ENCODE peak calls at places on chromosomes 2 and 18, in five cellular contexts. F is AG09309; U is stimulated activated CD8-positive, alpha-beta memory T cell treated with anti-CD3 and anti-CD28 coated beads, Interleukin-2, amount 100 ng/mL, for 1 hour; G is iris pigment epithelial cell; B is kidney glomerular epithelial cell. Z is an unnamed sample.

GRCh38 chr2:205261631-205262030 is 420.7 kb upstream of the NRP2 start:
- DNase-seq in F (peak; percentile 80), U (no peak), G (no peak), B (no peak), Z (no peak)

GRCh38 chr2:196230051-196230450 is 58.7 kb upstream of the STK17B start:
- DNase-seq in F (no peak), U (no peak), G (no peak), B (no peak), Z (no peak)

GRCh38 chr2:197311521-197312033 is 997 bp upstream of the ANKRD44 start:
- DNase-seq in F (no peak), U (no peak), G (peak; percentile 17), B (no peak), Z (peak; percentile 56)

GRCh38 chr2:205041472-205042130 is 496.3 kb downstream of the PARD3B start:
- DNase-seq in F (no peak), U (no peak), G (no peak), B (no peak), Z (no peak)

GRCh38 chr2:72991980-72992733 is 74.8 kb downstream of the EMX1 start:
- DNase-seq in F (no peak), U (no peak), G (no peak), B (no peak), Z (no peak)

GRCh38 chr2:29033172-29033571 is 41.2 kb downstream of the PCARE start:
- DNase-seq in F (peak; percentile 10), U (no peak), G (peak; percentile 38), B (peak; percentile 39), Z (no peak)

GRCh38 chr2:135072125-135072997 is 20.3 kb downstream of the RAB3GAP1 start:
- DNase-seq in F (no peak), U (no peak), G (no peak), B (no peak), Z (no peak)

GRCh38 chr2:68565858-68566257 is 77.5 kb upstream of the PROKR1 start:
- DNase-seq in F (no peak), U (no peak), G (peak; percentile 79), B (peak; percentile 36), Z (no peak)

GRCh38 chr18:45874501-45875184 is 49.2 kb downstream of the SIGLEC15 start:
- DNase-seq in F (no peak), U (peak; percentile 22), G (peak; percentile 35), B (no peak), Z (peak; percentile 56)

GRCh38 chr2:24816884-24817283 is 23.7 kb downstream of the CENPO start:
- DNase-seq in F (peak; percentile 27), U (no peak), G (peak; percentile 93), B (no peak), Z (peak; percentile 94)

GRCh38 chr18:77062518-77063003 is 70.0 kb downstream of the MBP start:
- DNase-seq in F (no peak), U (no peak), G (peak; percentile 99), B (peak; percentile 33), Z (peak; percentile 74)

GRCh38 chr2:109129921-109130725 is 1.1 kb downstream of the SH3RF3 start:
- DNase-seq in F (no peak), U (no peak), G (peak; percentile 57), B (no peak), Z (peak; percentile 60)

GRCh38 chr2:15359716-15360531 is 201.2 kb downstream of the NBAS start:
- DNase-seq in F (no peak), U (no peak), G (peak; percentile 94), B (peak; percentile 58), Z (peak; percentile 89)

GRCh38 chr2:85774126-85774978 is 20.6 kb downstream of the ATOH8 start:
- DNase-seq in F (no peak), U (no peak), G (no peak), B (no peak), Z (no peak)

GRCh38 chr2:156333274-156333950 is 891 bp upstream of the NR4A2 start:
- DNase-seq in F (no peak), U (no peak), G (no peak), B (no peak), Z (no peak)

GRCh38 chr2:217880891-217881290 is 121.9 kb downstream of the TNS1 start:
- DNase-seq in F (no peak), U (no peak), G (no peak), B (no peak), Z (no peak)

GRCh38 chr18:79479114-79479760 is 83.5 kb downstream of the NFATC1 start:
- DNase-seq in F (no peak), U (no peak), G (no peak), B (no peak), Z (no peak)

GRCh38 chr18:40926679-40927078 is 1028.4 kb upstream of the PIK3C3 start:
- DNase-seq in F (no peak), U (no peak), G (no peak), B (no peak), Z (peak; percentile 39)

GRCh38 chr2:213145723-213146242 is 5.6 kb downstream of the IKZF2 start:
- DNase-seq in F (no peak), U (no peak), G (peak; percentile 25), B (no peak), Z (no peak)